ENCODE peak calls at places on chromosomes 16 and 17, in seven cellular contexts. One of them, this sample, is unnamed.
A peak's percentile ranks its signal among the peaks of the same experiment; 100 is the strongest.

GRCh38 chr16:67801889-67802288 is 4.5 kb downstream of the RANBP10 start:
- DNase-seq in GM12878: peak; percentile 57
- DNase-seq in body of pancreas: no peak
- DNase-seq in colonic mucosa: no peak
- DNase-seq in A549: no peak
- DNase-seq in cardiac fibroblast: no peak
- DNase-seq in mucosa of descending colon: no peak
- DNase-seq in this sample: no peak

GRCh38 chr16:3099732-3100499 is 822 bp upstream of the ZSCAN10 start:
- DNase-seq in colonic mucosa: peak; percentile 97
- DNase-seq in A549: peak; percentile 80
- DNase-seq in cardiac fibroblast: peak; percentile 91
- DNase-seq in GM12878: no peak
- DNase-seq in mucosa of descending colon: peak; percentile 99
- DNase-seq in body of pancreas: peak; percentile 98
- DNase-seq in this sample: peak; percentile 65

GRCh38 chr17:79838541-79839274 is 532 bp downstream of the CBX4 start:
- DNase-seq in body of pancreas: peak; percentile 66
- DNase-seq in mucosa of descending colon: peak; percentile 58
- DNase-seq in A549: peak; percentile 39
- DNase-seq in cardiac fibroblast: peak; percentile 67
- DNase-seq in GM12878: no peak
- DNase-seq in colonic mucosa: peak; percentile 57
- DNase-seq in this sample: no peak

GRCh38 chr16:51982715-51983680 is 563.9 kb downstream of the TOX3 start:
- DNase-seq in body of pancreas: peak; percentile 61
- DNase-seq in colonic mucosa: peak; percentile 54
- DNase-seq in cardiac fibroblast: peak; percentile 81
- DNase-seq in mucosa of descending colon: peak; percentile 48
- DNase-seq in A549: peak; percentile 25
- DNase-seq in GM12878: no peak
- DNase-seq in this sample: no peak

GRCh38 chr16:49969356-49970030 is 55.5 kb upstream of the CNEP1R1 start:
- DNase-seq in mucosa of descending colon: no peak
- DNase-seq in colonic mucosa: no peak
- DNase-seq in body of pancreas: peak; percentile 6
- DNase-seq in A549: no peak
- DNase-seq in cardiac fibroblast: peak; percentile 15
- DNase-seq in GM12878: no peak
- DNase-seq in this sample: no peak

GRCh38 chr17:81019563-81020442 is 15.1 kb upstream of the BAIAP2 start:
- DNase-seq in A549: no peak
- DNase-seq in colonic mucosa: no peak
- DNase-seq in cardiac fibroblast: no peak
- DNase-seq in GM12878: no peak
- DNase-seq in mucosa of descending colon: no peak
- DNase-seq in body of pancreas: no peak
- DNase-seq in this sample: no peak

GRCh38 chr17:82922646-82923045 is 82.8 kb upstream of the ZNF750 start:
- DNase-seq in body of pancreas: peak; percentile 82
- DNase-seq in mucosa of descending colon: no peak
- DNase-seq in cardiac fibroblast: no peak
- DNase-seq in colonic mucosa: no peak
- DNase-seq in GM12878: no peak
- DNase-seq in A549: no peak
- DNase-seq in this sample: no peak

GRCh38 chr16:50354629-50355456 is 13.9 kb downstream of the BRD7 start:
- DNase-seq in cardiac fibroblast: peak; percentile 36
- DNase-seq in colonic mucosa: no peak
- DNase-seq in body of pancreas: no peak
- DNase-seq in mucosa of descending colon: no peak
- DNase-seq in GM12878: no peak
- DNase-seq in A549: no peak
- DNase-seq in this sample: no peak

GRCh38 chr16:471353-472198 is 46.1 kb downstream of the RAB11FIP3 start:
- DNase-seq in mucosa of descending colon: no peak
- DNase-seq in GM12878: no peak
- DNase-seq in body of pancreas: no peak
- DNase-seq in A549: no peak
- DNase-seq in cardiac fibroblast: peak; percentile 11
- DNase-seq in colonic mucosa: no peak
- DNase-seq in this sample: no peak

GRCh38 chr17:65434878-65435277 is 126.6 kb downstream of the AXIN2 start:
- DNase-seq in A549: no peak
- DNase-seq in GM12878: no peak
- DNase-seq in cardiac fibroblast: peak; percentile 23
- DNase-seq in body of pancreas: no peak
- DNase-seq in colonic mucosa: no peak
- DNase-seq in mucosa of descending colon: no peak
- DNase-seq in this sample: no peak

GRCh38 chr16:2610781-2611498 is 71.4 kb upstream of the KCTD5 start:
- DNase-seq in mucosa of descending colon: no peak
- DNase-seq in cardiac fibroblast: no peak
- DNase-seq in body of pancreas: no peak
- DNase-seq in colonic mucosa: no peak
- DNase-seq in A549: no peak
- DNase-seq in GM12878: no peak
- DNase-seq in this sample: no peak

GRCh38 chr17:27247958-27248342 is 46.0 kb upstream of the WSB1 start:
- DNase-seq in A549: no peak
- DNase-seq in body of pancreas: no peak
- DNase-seq in mucosa of descending colon: no peak
- DNase-seq in cardiac fibroblast: no peak
- DNase-seq in GM12878: no peak
- DNase-seq in colonic mucosa: no peak
- DNase-seq in this sample: no peak

GRCh38 chr16:14629612-14629918 is 495 bp downstream of the PARN start:
- DNase-seq in A549: no peak
- DNase-seq in body of pancreas: no peak
- DNase-seq in cardiac fibroblast: no peak
- DNase-seq in mucosa of descending colon: no peak
- DNase-seq in GM12878: no peak
- DNase-seq in colonic mucosa: no peak
- DNase-seq in this sample: no peak

GRCh38 chr17:46732133-46732532 is 86.4 kb downstream of the WNT3 start:
- DNase-seq in colonic mucosa: no peak
- DNase-seq in A549: no peak
- DNase-seq in GM12878: no peak
- DNase-seq in mucosa of descending colon: no peak
- DNase-seq in body of pancreas: no peak
- DNase-seq in cardiac fibroblast: no peak
- DNase-seq in this sample: no peak
- H3K4me3 ChIP-seq in colonic mucosa: no peak overlapping the region
- H3K4me3 ChIP-seq in A549: no peak overlapping the region
- H3K4me3 ChIP-seq in GM12878: no peak overlapping the region
- H3K4me3 ChIP-seq in mucosa of descending colon: no peak overlapping the region
- H3K4me3 ChIP-seq in body of pancreas: no peak overlapping the region
- H3K4me3 ChIP-seq in cardiac fibroblast: no peak overlapping the region
- H3K4me3 ChIP-seq in this sample: no peak overlapping the region

GRCh38 chr17:1730004-1730344 is 5.5 kb downstream of the WDR81 start:
- DNase-seq in GM12878: no peak
- DNase-seq in mucosa of descending colon: no peak
- DNase-seq in cardiac fibroblast: no peak
- DNase-seq in A549: no peak
- DNase-seq in colonic mucosa: no peak
- DNase-seq in body of pancreas: no peak
- DNase-seq in this sample: no peak
- H3K4me3 ChIP-seq in GM12878: no peak overlapping the region
- H3K4me3 ChIP-seq in mucosa of descending colon: no peak overlapping the region
- H3K4me3 ChIP-seq in cardiac fibroblast: no peak overlapping the region
- H3K4me3 ChIP-seq in A549: no peak overlapping the region
- H3K4me3 ChIP-seq in colonic mucosa: no peak overlapping the region
- H3K4me3 ChIP-seq in body of pancreas: no peak overlapping the region
- H3K4me3 ChIP-seq in this sample: no peak overlapping the region

DNA sequence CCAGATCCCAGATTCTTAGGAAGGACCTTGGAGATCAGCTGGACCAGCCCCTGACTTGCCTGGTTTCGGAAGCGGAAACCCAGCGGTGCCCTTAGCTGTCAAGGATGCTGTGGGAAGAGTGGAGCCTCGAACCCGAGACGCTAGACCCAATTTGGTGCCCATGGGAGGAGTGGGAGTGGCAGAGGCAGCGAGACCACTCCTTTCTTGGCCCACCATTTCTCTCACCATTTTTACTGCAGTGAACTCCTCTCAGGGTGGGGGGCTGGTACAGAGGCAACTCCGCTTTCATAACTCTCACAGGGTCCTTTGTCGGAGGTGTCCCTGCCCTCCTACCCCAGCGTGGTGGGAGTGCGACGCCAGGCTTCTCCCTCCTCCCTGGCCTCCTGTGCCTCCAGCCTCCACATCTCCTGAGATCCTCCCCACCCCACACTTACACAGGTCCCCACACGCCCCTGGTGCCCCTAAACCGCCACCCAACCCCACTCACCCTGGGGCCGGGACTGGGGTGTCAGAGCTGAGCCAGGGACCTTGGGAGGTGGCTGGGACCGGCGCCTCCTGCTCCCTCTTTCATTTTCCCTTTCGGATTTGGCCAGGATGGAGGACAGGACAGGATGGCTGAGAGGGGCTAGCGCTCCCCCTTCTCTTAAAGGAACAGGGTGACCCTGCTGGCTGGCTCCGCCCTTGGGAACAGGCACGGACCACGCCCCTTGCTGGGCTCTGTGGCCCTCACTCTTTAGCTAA is at the start of gene GJD3:
- DNase-seq in colonic mucosa: no peak
- DNase-seq in mucosa of descending colon: no peak
- DNase-seq in GM12878: no peak
- DNase-seq in cardiac fibroblast: no peak
- DNase-seq in body of pancreas: no peak
- DNase-seq in A549: no peak
- DNase-seq in this sample: no peak
- H3K4me3 ChIP-seq in colonic mucosa: peak within 1 kb of the TSS; percentile 59
- H3K4me3 ChIP-seq in mucosa of descending colon: no peak within 1 kb of the TSS
- H3K4me3 ChIP-seq in GM12878: peak within 1 kb of the TSS; percentile 65
- H3K4me3 ChIP-seq in cardiac fibroblast: peak within 1 kb of the TSS; percentile 64
- H3K4me3 ChIP-seq in body of pancreas: no peak within 1 kb of the TSS
- H3K4me3 ChIP-seq in A549: peak within 1 kb of the TSS; percentile 61
- H3K4me3 ChIP-seq in this sample: peak within 1 kb of the TSS; percentile 73

GRCh38 chr16:15891508-15891907 is 3.1 kb upstream of the CEP20 start:
- DNase-seq in colonic mucosa: no peak
- DNase-seq in mucosa of descending colon: no peak
- DNase-seq in A549: no peak
- DNase-seq in body of pancreas: no peak
- DNase-seq in cardiac fibroblast: no peak
- DNase-seq in GM12878: no peak
- DNase-seq in this sample: no peak

GRCh38 chr16:15886078-15886477 is 2.3 kb downstream of the CEP20 start:
- DNase-seq in body of pancreas: no peak
- DNase-seq in A549: no peak
- DNase-seq in cardiac fibroblast: no peak
- DNase-seq in GM12878: no peak
- DNase-seq in colonic mucosa: no peak
- DNase-seq in mucosa of descending colon: no peak
- DNase-seq in this sample: no peak

GRCh38 chr16:15885560-15886001 is 2.8 kb downstream of the CEP20 start:
- DNase-seq in body of pancreas: no peak
- DNase-seq in cardiac fibroblast: peak; percentile 55
- DNase-seq in GM12878: no peak
- DNase-seq in A549: no peak
- DNase-seq in mucosa of descending colon: no peak
- DNase-seq in colonic mucosa: no peak
- DNase-seq in this sample: no peak

GRCh38 chr16:15888072-15888976 is at the start of gene CEP20:
- DNase-seq in body of pancreas: peak; percentile 100
- DNase-seq in GM12878: peak; percentile 95
- DNase-seq in mucosa of descending colon: peak; percentile 100
- DNase-seq in colonic mucosa: peak; percentile 100
- DNase-seq in A549: peak; percentile 100
- DNase-seq in cardiac fibroblast: peak; percentile 99
- DNase-seq in this sample: peak; percentile 100

DNA sequence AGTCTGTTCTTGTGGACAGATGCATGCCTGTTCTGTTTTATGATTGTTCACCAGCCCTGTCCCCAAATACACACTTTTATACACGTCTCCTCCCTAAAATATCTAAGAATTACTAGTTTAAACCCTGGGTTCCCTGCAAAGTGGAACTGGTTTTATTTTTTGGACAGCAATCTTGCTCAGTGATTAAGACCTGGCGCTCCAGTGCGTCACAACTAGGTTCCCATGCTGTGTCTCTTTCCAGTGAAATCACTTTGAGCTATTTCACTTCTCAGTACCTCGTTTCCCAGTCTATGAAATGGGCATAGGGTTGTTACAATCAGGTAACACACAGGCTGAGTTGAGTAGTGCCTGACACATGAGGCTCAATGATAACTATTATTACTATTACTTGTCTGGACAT is 1.1 kb downstream of the CEP20 start:
- DNase-seq in mucosa of descending colon: no peak
- DNase-seq in GM12878: no peak
- DNase-seq in body of pancreas: no peak
- DNase-seq in colonic mucosa: no peak
- DNase-seq in cardiac fibroblast: no peak
- DNase-seq in A549: no peak
- DNase-seq in this sample: no peak
- H3K4me3 ChIP-seq in mucosa of descending colon: no peak overlapping the region
- H3K4me3 ChIP-seq in GM12878: peak overlapping the region; percentile 96
- H3K4me3 ChIP-seq in body of pancreas: no peak overlapping the region
- H3K4me3 ChIP-seq in colonic mucosa: no peak overlapping the region
- H3K4me3 ChIP-seq in cardiac fibroblast: peak overlapping the region; percentile 96
- H3K4me3 ChIP-seq in A549: peak overlapping the region; percentile 86
- H3K4me3 ChIP-seq in this sample: peak overlapping the region; percentile 92

DNA sequence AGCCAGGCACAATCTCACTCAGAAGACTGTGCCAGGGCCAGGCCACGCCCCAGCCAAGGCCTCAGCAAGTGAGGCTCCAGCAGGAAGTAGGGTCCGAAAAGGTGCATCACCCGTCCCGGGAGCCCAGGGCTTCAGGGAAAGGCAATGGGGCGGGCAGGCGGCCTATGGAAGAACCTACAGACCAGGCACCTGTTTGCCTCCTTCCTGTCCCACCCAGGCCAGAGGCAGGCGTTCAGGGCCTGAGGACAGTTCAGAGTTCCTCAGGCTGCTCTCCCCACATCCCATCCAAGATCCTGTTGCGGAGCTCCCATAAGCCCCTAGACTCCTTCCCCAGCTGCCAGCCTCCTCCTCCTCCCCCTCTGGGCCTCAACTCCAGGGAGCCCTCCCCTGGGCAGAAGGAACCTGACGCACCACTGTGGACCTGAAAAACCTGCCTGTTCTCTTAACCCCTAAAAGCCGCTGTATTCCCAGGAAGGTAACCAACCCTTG is 2.3 kb downstream of the CLUH start:
- DNase-seq in GM12878: peak; percentile 23
- DNase-seq in A549: no peak
- DNase-seq in body of pancreas: peak; percentile 90
- DNase-seq in cardiac fibroblast: no peak
- DNase-seq in colonic mucosa: peak; percentile 90
- DNase-seq in mucosa of descending colon: peak; percentile 86
- DNase-seq in this sample: no peak
- H3K4me3 ChIP-seq in GM12878: peak overlapping the region; percentile 95
- H3K4me3 ChIP-seq in A549: peak overlapping the region; percentile 96
- H3K4me3 ChIP-seq in body of pancreas: no peak overlapping the region
- H3K4me3 ChIP-seq in cardiac fibroblast: no peak overlapping the region
- H3K4me3 ChIP-seq in colonic mucosa: peak overlapping the region; percentile 87
- H3K4me3 ChIP-seq in mucosa of descending colon: peak overlapping the region; percentile 0
- H3K4me3 ChIP-seq in this sample: peak overlapping the region; percentile 52